ENCODE peak calls at places on chromosomes 16 and 17, in five cellular contexts. One of them, this sample, is unnamed.

GRCh38 chr17:40617678-40618240 is 29.9 kb downstream of the SMARCE1 start:
- DNase-seq in CD8-positive, alpha-beta T cell: no peak
- DNase-seq in brain microvascular endothelial cell: no peak
- DNase-seq in body of pancreas: no peak
- DNase-seq in astrocyte of the spinal cord: no peak
- DNase-seq in this sample: peak; percentile 73

GRCh38 chr16:83581994-83582747 is 225.6 kb upstream of the HSBP1 start:
- DNase-seq in CD8-positive, alpha-beta T cell: no peak
- DNase-seq in brain microvascular endothelial cell: no peak
- DNase-seq in body of pancreas: no peak
- DNase-seq in astrocyte of the spinal cord: no peak
- DNase-seq in this sample: no peak

GRCh38 chr16:67249762-67250327 is 1.1 kb downstream of the SLC9A5 start:
- DNase-seq in CD8-positive, alpha-beta T cell: no peak
- DNase-seq in brain microvascular endothelial cell: no peak
- DNase-seq in body of pancreas: no peak
- DNase-seq in astrocyte of the spinal cord: no peak
- DNase-seq in this sample: no peak

GRCh38 chr16:67086829-67087228 is 22.9 kb upstream of the PHAF1 start:
- DNase-seq in CD8-positive, alpha-beta T cell: no peak
- DNase-seq in brain microvascular endothelial cell: no peak
- DNase-seq in body of pancreas: no peak
- DNase-seq in astrocyte of the spinal cord: no peak
- DNase-seq in this sample: no peak

GRCh38 chr17:39700148-39700987 is 504 bp downstream of the ERBB2 start:
- DNase-seq in CD8-positive, alpha-beta T cell: no peak
- DNase-seq in brain microvascular endothelial cell: peak; percentile 9
- DNase-seq in body of pancreas: no peak
- DNase-seq in astrocyte of the spinal cord: peak; percentile 37
- DNase-seq in this sample: peak; percentile 17

GRCh38 chr17:81139428-81139827 is 25.9 kb upstream of the PVALEF start:
- DNase-seq in CD8-positive, alpha-beta T cell: no peak
- DNase-seq in brain microvascular endothelial cell: no peak
- DNase-seq in body of pancreas: no peak
- DNase-seq in astrocyte of the spinal cord: no peak
- DNase-seq in this sample: no peak

GRCh38 chr17:8867361-8867981 is at the start of gene PIK3R6:
- DNase-seq in CD8-positive, alpha-beta T cell: no peak
- DNase-seq in brain microvascular endothelial cell: no peak
- DNase-seq in body of pancreas: no peak
- DNase-seq in astrocyte of the spinal cord: no peak
- DNase-seq in this sample: no peak

GRCh38 chr17:45092932-45093430 is 31.9 kb downstream of the NMT1 start:
- DNase-seq in CD8-positive, alpha-beta T cell: no peak
- DNase-seq in brain microvascular endothelial cell: peak; percentile 97
- DNase-seq in body of pancreas: peak; percentile 76
- DNase-seq in astrocyte of the spinal cord: peak; percentile 97
- DNase-seq in this sample: peak; percentile 97

GRCh38 chr16:7268182-7268581 is 64.5 kb upstream of the RBFOX1 start:
- DNase-seq in CD8-positive, alpha-beta T cell: no peak
- DNase-seq in brain microvascular endothelial cell: peak; percentile 0
- DNase-seq in body of pancreas: peak; percentile 2
- DNase-seq in astrocyte of the spinal cord: no peak
- DNase-seq in this sample: peak; percentile 1

GRCh38 chr17:71188811-71189492 is 931.9 kb upstream of the SOX9 start:
- DNase-seq in CD8-positive, alpha-beta T cell: no peak
- DNase-seq in brain microvascular endothelial cell: peak; percentile 72
- DNase-seq in body of pancreas: no peak
- DNase-seq in astrocyte of the spinal cord: peak; percentile 97
- DNase-seq in this sample: peak; percentile 89

GRCh38 chr16:67805718-67806427 is 487 bp downstream of the RANBP10 start:
- DNase-seq in CD8-positive, alpha-beta T cell: no peak
- DNase-seq in brain microvascular endothelial cell: no peak
- DNase-seq in body of pancreas: peak; percentile 36
- DNase-seq in astrocyte of the spinal cord: no peak
- DNase-seq in this sample: peak; percentile 8

GRCh38 chr16:72560617-72561016 is 388.7 kb upstream of the PMFBP1 start:
- DNase-seq in CD8-positive, alpha-beta T cell: no peak
- DNase-seq in brain microvascular endothelial cell: no peak
- DNase-seq in body of pancreas: no peak
- DNase-seq in astrocyte of the spinal cord: no peak
- DNase-seq in this sample: no peak

GRCh38 chr17:79833744-79834574 is 5.3 kb downstream of the CBX4 start:
- DNase-seq in CD8-positive, alpha-beta T cell: no peak
- DNase-seq in brain microvascular endothelial cell: no peak
- DNase-seq in body of pancreas: no peak
- DNase-seq in astrocyte of the spinal cord: no peak
- DNase-seq in this sample: no peak

GRCh38 chr16:15572329-15573001 is 70.5 kb downstream of the MARF1 start:
- DNase-seq in CD8-positive, alpha-beta T cell: no peak
- DNase-seq in brain microvascular endothelial cell: no peak
- DNase-seq in body of pancreas: no peak
- DNase-seq in astrocyte of the spinal cord: peak; percentile 68
- DNase-seq in this sample: no peak

GRCh38 chr16:56241596-56241995 is 50.3 kb downstream of the GNAO1 start:
- DNase-seq in CD8-positive, alpha-beta T cell: no peak
- DNase-seq in brain microvascular endothelial cell: no peak
- DNase-seq in body of pancreas: no peak
- DNase-seq in astrocyte of the spinal cord: no peak
- DNase-seq in this sample: peak; percentile 30

GRCh38 chr17:46968224-46968834 is 10.7 kb downstream of the RPRML start:
- DNase-seq in CD8-positive, alpha-beta T cell: no peak
- DNase-seq in brain microvascular endothelial cell: no peak
- DNase-seq in body of pancreas: no peak
- DNase-seq in astrocyte of the spinal cord: no peak
- DNase-seq in this sample: no peak

GRCh38 chr17:60108712-60109111 is 30.0 kb upstream of the HEATR6 start:
- DNase-seq in CD8-positive, alpha-beta T cell: no peak
- DNase-seq in brain microvascular endothelial cell: no peak
- DNase-seq in body of pancreas: no peak
- DNase-seq in astrocyte of the spinal cord: no peak
- DNase-seq in this sample: no peak

GRCh38 chr17:60110586-60110985 is 31.9 kb upstream of the HEATR6 start:
- DNase-seq in CD8-positive, alpha-beta T cell: no peak
- DNase-seq in brain microvascular endothelial cell: no peak
- DNase-seq in body of pancreas: no peak
- DNase-seq in astrocyte of the spinal cord: no peak
- DNase-seq in this sample: no peak

GRCh38 chr17:60106377-60107059 is 27.8 kb upstream of the HEATR6 start:
- DNase-seq in CD8-positive, alpha-beta T cell: no peak
- DNase-seq in brain microvascular endothelial cell: peak; percentile 48
- DNase-seq in body of pancreas: no peak
- DNase-seq in astrocyte of the spinal cord: peak; percentile 55
- DNase-seq in this sample: no peak

GRCh38 chr17:60109161-60109560 is 30.4 kb upstream of the HEATR6 start:
- DNase-seq in CD8-positive, alpha-beta T cell: no peak
- DNase-seq in brain microvascular endothelial cell: no peak
- DNase-seq in body of pancreas: no peak
- DNase-seq in astrocyte of the spinal cord: no peak
- DNase-seq in this sample: no peak

DNA sequence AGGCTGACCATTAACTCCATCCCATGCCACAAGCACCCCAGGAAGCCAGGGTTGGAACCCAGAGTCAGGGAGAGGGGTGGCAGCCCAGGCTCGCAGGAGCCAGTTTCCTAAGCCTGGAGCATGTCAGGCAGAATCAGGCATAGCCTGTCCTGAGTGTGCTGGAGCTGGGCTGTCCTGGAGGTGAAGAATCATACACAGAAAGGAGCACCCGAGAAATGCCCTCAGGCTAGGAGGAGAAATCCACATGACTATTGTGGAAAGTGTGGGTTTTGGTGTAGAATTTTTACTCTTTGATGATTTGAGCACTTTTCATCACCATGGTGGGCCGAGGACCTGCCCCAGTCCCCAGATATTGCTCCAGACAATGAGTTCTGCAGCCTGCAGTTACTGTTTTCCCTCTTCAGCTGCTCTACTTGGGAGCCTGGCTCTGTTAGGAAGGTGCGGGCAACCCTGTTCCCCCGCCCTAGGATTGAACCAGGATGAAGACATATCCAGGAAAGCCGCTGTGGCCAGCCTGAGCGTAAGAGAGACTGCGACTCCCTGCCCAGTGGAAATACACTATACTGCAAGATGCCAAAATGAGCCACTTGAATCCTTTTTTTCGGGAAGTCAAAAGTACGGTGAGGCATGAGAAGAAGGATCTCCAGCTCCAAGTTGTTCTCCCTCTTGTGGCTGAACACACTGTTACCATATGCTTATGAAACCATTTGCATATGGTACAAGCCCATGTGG is 29.0 kb upstream of the HEATR6 start:
- DNase-seq in CD8-positive, alpha-beta T cell: no peak
- DNase-seq in brain microvascular endothelial cell: no peak
- DNase-seq in body of pancreas: no peak
- DNase-seq in astrocyte of the spinal cord: no peak
- DNase-seq in this sample: peak; percentile 14
- TF ChIP-seq CTCF in CD8-positive, alpha-beta T cell: no peak
- TF ChIP-seq CTCF in brain microvascular endothelial cell: peak; percentile 24
- TF ChIP-seq CTCF in body of pancreas: no peak
- TF ChIP-seq CTCF in astrocyte of the spinal cord: peak; percentile 11
- TF ChIP-seq CTCF in this sample: peak; percentile 12

DNA sequence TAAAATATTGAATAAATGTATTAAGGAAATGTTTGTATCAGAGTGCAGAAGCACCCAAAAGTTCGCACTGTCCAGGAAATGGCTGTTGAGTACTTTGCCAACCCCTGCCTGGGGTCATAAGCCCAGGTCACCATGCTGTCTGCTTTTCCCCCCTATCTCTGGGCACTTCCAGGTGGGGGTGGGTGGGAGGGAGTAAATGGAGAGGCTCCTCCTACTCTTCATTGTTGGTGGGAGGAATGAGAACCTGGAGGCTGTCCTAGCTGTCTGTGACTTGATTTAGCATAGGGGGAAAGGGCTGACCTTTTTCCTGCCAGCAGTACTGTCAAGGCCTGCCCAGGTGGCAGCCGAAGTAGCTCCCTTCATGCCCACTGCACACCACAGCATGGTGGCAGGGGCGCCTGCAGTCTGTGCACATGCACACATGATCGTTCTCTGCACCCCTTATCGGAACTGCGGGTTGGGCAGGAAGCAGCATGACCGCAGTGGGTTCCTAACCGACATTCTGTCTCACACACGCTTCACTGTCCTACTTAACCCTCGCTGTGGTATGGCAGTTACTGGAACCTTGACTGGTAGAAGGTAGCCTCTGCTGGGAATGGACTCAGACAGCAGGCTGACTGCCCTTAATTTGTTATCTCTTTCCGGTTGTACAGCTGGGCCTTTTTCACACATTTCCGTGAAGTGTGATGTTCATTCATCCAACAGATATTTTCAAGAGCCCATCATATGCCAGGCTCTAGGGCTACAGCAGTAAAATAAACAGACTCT is 41.5 kb downstream of the LDHD start:
- DNase-seq in CD8-positive, alpha-beta T cell: peak; percentile 71
- DNase-seq in brain microvascular endothelial cell: no peak
- DNase-seq in body of pancreas: peak; percentile 50
- DNase-seq in astrocyte of the spinal cord: no peak
- DNase-seq in this sample: no peak
- H3K4me3 ChIP-seq in CD8-positive, alpha-beta T cell: no peak overlapping the region
- H3K4me3 ChIP-seq in brain microvascular endothelial cell: no peak overlapping the region
- H3K4me3 ChIP-seq in body of pancreas: no peak overlapping the region
- H3K4me3 ChIP-seq in astrocyte of the spinal cord: no peak overlapping the region
- H3K4me3 ChIP-seq in this sample: no peak overlapping the region

DNA sequence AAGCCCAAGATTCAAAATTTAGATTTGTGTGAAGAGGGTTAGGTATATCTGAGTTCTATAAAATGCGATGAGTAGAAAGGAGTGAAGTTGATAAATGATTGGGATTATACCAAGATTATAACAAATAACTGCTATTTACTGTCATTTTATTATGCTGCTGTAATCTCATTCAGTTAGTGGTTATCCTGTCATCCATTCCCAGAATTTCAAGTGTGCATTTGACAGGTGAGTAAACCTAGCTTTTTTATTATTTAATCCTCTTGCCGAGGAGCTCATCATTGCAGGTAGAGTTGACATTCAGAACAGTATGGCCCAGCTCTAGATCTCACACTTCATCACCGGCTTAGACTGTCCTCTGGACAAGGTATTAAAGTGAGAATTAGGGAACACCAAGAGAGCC is 1146.2 kb downstream of the CDH11 start:
- DNase-seq in CD8-positive, alpha-beta T cell: no peak
- DNase-seq in brain microvascular endothelial cell: no peak
- DNase-seq in body of pancreas: no peak
- DNase-seq in astrocyte of the spinal cord: no peak
- DNase-seq in this sample: no peak
- TF ChIP-seq CTCF in CD8-positive, alpha-beta T cell: no peak
- TF ChIP-seq CTCF in brain microvascular endothelial cell: no peak
- TF ChIP-seq CTCF in body of pancreas: no peak
- TF ChIP-seq CTCF in astrocyte of the spinal cord: no peak
- TF ChIP-seq CTCF in this sample: no peak

GRCh38 chr16:54935411-54936085 is 4.9 kb downstream of the IRX5 start:
- DNase-seq in CD8-positive, alpha-beta T cell: no peak
- DNase-seq in brain microvascular endothelial cell: no peak
- DNase-seq in body of pancreas: no peak
- DNase-seq in astrocyte of the spinal cord: peak; percentile 48
- DNase-seq in this sample: peak; percentile 37
- H3K4me3 ChIP-seq in CD8-positive, alpha-beta T cell: no peak overlapping the region
- H3K4me3 ChIP-seq in brain microvascular endothelial cell: no peak overlapping the region
- H3K4me3 ChIP-seq in body of pancreas: no peak overlapping the region
- H3K4me3 ChIP-seq in astrocyte of the spinal cord: peak overlapping the region; percentile 32
- H3K4me3 ChIP-seq in this sample: peak overlapping the region; percentile 60

GRCh38 chr16:4908854-4909401 is 28.0 kb downstream of the PPL start:
- DNase-seq in CD8-positive, alpha-beta T cell: no peak
- DNase-seq in brain microvascular endothelial cell: no peak
- DNase-seq in body of pancreas: no peak
- DNase-seq in astrocyte of the spinal cord: no peak
- DNase-seq in this sample: no peak
- TF ChIP-seq CTCF in CD8-positive, alpha-beta T cell: no peak
- TF ChIP-seq CTCF in brain microvascular endothelial cell: no peak
- TF ChIP-seq CTCF in body of pancreas: no peak
- TF ChIP-seq CTCF in astrocyte of the spinal cord: no peak
- TF ChIP-seq CTCF in this sample: no peak

GRCh38 chr17:2214047-2214717 is 89.4 kb downstream of the SMG6 start:
- DNase-seq in CD8-positive, alpha-beta T cell: no peak
- DNase-seq in brain microvascular endothelial cell: peak; percentile 94
- DNase-seq in body of pancreas: peak; percentile 36
- DNase-seq in astrocyte of the spinal cord: peak; percentile 93
- DNase-seq in this sample: peak; percentile 96

GRCh38 chr17:2222301-2222700 is 81.3 kb downstream of the SMG6 start:
- DNase-seq in CD8-positive, alpha-beta T cell: no peak
- DNase-seq in brain microvascular endothelial cell: no peak
- DNase-seq in body of pancreas: no peak
- DNase-seq in astrocyte of the spinal cord: no peak
- DNase-seq in this sample: no peak

GRCh38 chr17:2215616-2216364 is 87.8 kb downstream of the SMG6 start:
- DNase-seq in CD8-positive, alpha-beta T cell: peak; percentile 54
- DNase-seq in brain microvascular endothelial cell: peak; percentile 91
- DNase-seq in body of pancreas: peak; percentile 57
- DNase-seq in astrocyte of the spinal cord: peak; percentile 96
- DNase-seq in this sample: peak; percentile 58

GRCh38 chr17:2214887-2215615 is 88.5 kb downstream of the SMG6 start:
- DNase-seq in CD8-positive, alpha-beta T cell: no peak
- DNase-seq in brain microvascular endothelial cell: peak; percentile 79
- DNase-seq in body of pancreas: no peak
- DNase-seq in astrocyte of the spinal cord: peak; percentile 88
- DNase-seq in this sample: no peak

DNA sequence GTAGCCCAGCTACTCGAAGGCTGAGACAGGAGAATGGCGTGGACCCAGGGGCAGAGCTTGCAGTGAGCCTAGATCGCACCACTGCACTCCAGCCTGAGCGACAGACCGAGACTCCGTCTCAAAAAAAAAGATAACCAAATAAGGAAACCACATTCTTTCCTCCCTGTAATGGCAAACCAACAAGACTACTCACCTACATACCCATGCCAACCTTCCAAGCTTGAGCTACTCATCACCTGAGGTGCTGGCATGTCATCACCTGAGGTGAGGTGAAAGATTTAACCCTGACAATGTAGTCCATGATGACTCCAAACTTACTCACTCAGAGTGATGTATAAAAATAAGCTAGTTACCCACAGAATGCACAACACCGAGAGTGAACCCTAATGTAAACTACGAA is 85.2 kb downstream of the SMG6 start:
- DNase-seq in CD8-positive, alpha-beta T cell: no peak
- DNase-seq in brain microvascular endothelial cell: no peak
- DNase-seq in body of pancreas: no peak
- DNase-seq in astrocyte of the spinal cord: no peak
- DNase-seq in this sample: peak; percentile 99
- H3K4me3 ChIP-seq in CD8-positive, alpha-beta T cell: no peak overlapping the region
- H3K4me3 ChIP-seq in brain microvascular endothelial cell: no peak overlapping the region
- H3K4me3 ChIP-seq in body of pancreas: no peak overlapping the region
- H3K4me3 ChIP-seq in astrocyte of the spinal cord: no peak overlapping the region
- H3K4me3 ChIP-seq in this sample: no peak overlapping the region

This sample was measured in epithelial cell of esophagus.